ENCODE peak calls at places on chromosomes 13 and 19, in six cellular contexts. L is psoas muscle, F is fibroblast of lung, K is mucosa of gallbladder, G is progenitor cell of endocrine pancreas, J is hippocampal formation. D is an unnamed sample.

GRCh38 chr19:50654882-50655281 is 5.6 kb downstream of the C19orf81 start:
- DNase-seq in L (no peak), F (no peak), K (no peak), G (no peak), J (no peak), D (no peak)

GRCh38 chr13:101339202-101339601 is 77.1 kb downstream of the NALCN start:
- DNase-seq in L (no peak), F (no peak), K (no peak), G (no peak), J (no peak), D (no peak)

GRCh38 chr13:19658192-19658591 is 24.7 kb downstream of the MPHOSPH8 start:
- DNase-seq in L (no peak), F (no peak), K (no peak), G (no peak), J (no peak), D (no peak)

GRCh38 chr19:38817081-38817480 is 4.3 kb upstream of the LGALS4 start:
- DNase-seq in L (no peak), F (no peak), K (no peak), G (no peak), J (no peak), D (no peak)

GRCh38 chr19:42024622-42025111 is 30.6 kb upstream of the ATP1A3 start:
- DNase-seq in L (peak; percentile 29), F (peak; percentile 57), K (peak; percentile 67), G (no peak), J (no peak), D (no peak)

GRCh38 chr13:51122868-51123267 is 11.8 kb upstream of the C13orf42 start:
- DNase-seq in L (no peak), F (no peak), K (no peak), G (no peak), J (no peak), D (no peak)

GRCh38 chr19:18421371-18421959 is 2.3 kb downstream of the SSBP4 start:
- DNase-seq in L (no peak), F (no peak), K (no peak), G (peak; percentile 9), J (no peak), D (no peak)

GRCh38 chr13:45718063-45718462 is 15.9 kb downstream of the CBY2 start:
- DNase-seq in L (no peak), F (peak; percentile 32), K (no peak), G (no peak), J (peak; percentile 0), D (no peak)

GRCh38 chr19:55158848-55159793 is 1.6 kb upstream of the TNNI3 start:
- DNase-seq in L (peak; percentile 45), F (peak; percentile 64), K (no peak), G (no peak), J (no peak), D (no peak)

GRCh38 chr13:62085337-62085736 is 669.7 kb upstream of the PCDH20 start:
- DNase-seq in L (no peak), F (no peak), K (no peak), G (no peak), J (no peak), D (no peak)

GRCh38 chr13:94419304-94419943 is 60.1 kb downstream of the DCT start:
- DNase-seq in L (no peak), F (peak; percentile 83), K (no peak), G (no peak), J (no peak), D (no peak)

GRCh38 chr13:98576963-98577822 is at the start of gene STK24:
- DNase-seq in L (peak; percentile 82), F (peak; percentile 84), K (peak; percentile 66), G (peak; percentile 68), J (peak; percentile 53), D (peak; percentile 73)

GRCh38 chr13:101916758-101917474 is 464.4 kb downstream of the ITGBL1 start:
- DNase-seq in L (no peak), F (no peak), K (no peak), G (no peak), J (no peak), D (no peak)

GRCh38 chr13:110319774-110320509 is 12.9 kb downstream of the COL4A2 start:
- DNase-seq in L (no peak), F (peak; percentile 43), K (no peak), G (no peak), J (no peak), D (no peak)

GRCh38 chr13:64347662-64348061 is 2882.5 kb downstream of the PCDH9 start:
- DNase-seq in L (no peak), F (peak; percentile 38), K (no peak), G (no peak), J (no peak), D (no peak)

GRCh38 chr13:27425151-27425917 is 915 bp downstream of the GTF3A start:
- DNase-seq in L (no peak), F (no peak), K (no peak), G (no peak), J (no peak), D (no peak)

GRCh38 chr13:88802886-88803285 is 1131.7 kb downstream of the SLITRK5 start:
- DNase-seq in L (no peak), F (peak; percentile 12), K (no peak), G (no peak), J (no peak), D (no peak)

GRCh38 chr13:113857531-113858195 is 6.2 kb downstream of the GAS6 start:
- DNase-seq in L (no peak), F (no peak), K (no peak), G (no peak), J (no peak), D (no peak)

GRCh38 chr13:50552424-50552966 is 291.0 kb downstream of the DLEU7 start:
- DNase-seq in L (no peak), F (peak; percentile 29), K (no peak), G (no peak), J (no peak), D (no peak)

GRCh38 chr19:42528354-42529247 is at the start of gene CEACAM1:
- DNase-seq in L (peak; percentile 17), F (no peak), K (peak; percentile 69), G (no peak), J (no peak), D (no peak)

GRCh38 chr13:28611654-28612131 is 47.2 kb upstream of the POMP start:
- DNase-seq in L (no peak), F (no peak), K (no peak), G (no peak), J (peak; percentile 23), D (no peak)

GRCh38 chr19:48490980-48491792 is 20.4 kb downstream of the LMTK3 start:
- DNase-seq in L (no peak), F (no peak), K (no peak), G (no peak), J (no peak), D (no peak)

GRCh38 chr19:52946322-52947310 is 16.1 kb downstream of the ZNF816 start:
- DNase-seq in L (peak; percentile 64), F (no peak), K (peak; percentile 86), G (peak; percentile 44), J (no peak), D (no peak)

GRCh38 chr13:39490136-39490535 is 112.9 kb downstream of the LHFPL6 start:
- DNase-seq in L (no peak), F (no peak), K (no peak), G (no peak), J (no peak), D (no peak)

GRCh38 chr19:1847684-1848398 is 442 bp downstream of the REXO1 start:
- DNase-seq in L (peak; percentile 40), F (peak; percentile 37), K (no peak), G (no peak), J (no peak), D (no peak)

GRCh38 chr13:95676100-95676774 is 702 bp upstream of the DNAJC3 start:
- DNase-seq in L (no peak), F (peak; percentile 27), K (no peak), G (no peak), J (peak; percentile 39), D (no peak)

GRCh38 chr19:32997716-32998355 is 25.8 kb downstream of the FAAP24 start:
- DNase-seq in L (no peak), F (no peak), K (no peak), G (no peak), J (no peak), D (no peak)

GRCh38 chr13:47650221-47650620 is 350.9 kb downstream of the SUCLA2 start:
- DNase-seq in L (no peak), F (no peak), K (no peak), G (no peak), J (no peak), D (no peak)

GRCh38 chr13:22227895-22228294 is 557.0 kb downstream of the FGF9 start:
- DNase-seq in L (no peak), F (no peak), K (no peak), G (no peak), J (no peak), D (no peak)

GRCh38 chr13:60654405-60654804 is 257.4 kb downstream of the TDRD3 start:
- DNase-seq in L (no peak), F (peak; percentile 3), K (no peak), G (no peak), J (peak; percentile 32), D (no peak)

GRCh38 chr19:23304238-23304637 is 54.0 kb upstream of the ZNF724 start:
- DNase-seq in L (no peak), F (no peak), K (no peak), G (no peak), J (no peak), D (no peak)

GRCh38 chr13:36912369-36912768 is 7.7 kb downstream of the SMAD9 start:
- DNase-seq in L (no peak), F (no peak), K (no peak), G (no peak), J (no peak), D (no peak)

GRCh38 chr13:50677687-50678463 is 165.6 kb downstream of the DLEU7 start:
- DNase-seq in L (no peak), F (no peak), K (no peak), G (no peak), J (peak; percentile 85), D (peak; percentile 92)

GRCh38 chr13:88068975-88069374 is 397.8 kb downstream of the SLITRK5 start:
- DNase-seq in L (no peak), F (no peak), K (no peak), G (no peak), J (no peak), D (no peak)

GRCh38 chr19:38362076-38362945 is 12.1 kb upstream of the PSMD8 start:
- DNase-seq in L (peak; percentile 83), F (peak; percentile 30), K (peak; percentile 70), G (peak; percentile 75), J (no peak), D (no peak)

GRCh38 chr13:43963726-43964125 is 84.0 kb downstream of the LACC1 start:
- DNase-seq in L (no peak), F (no peak), K (no peak), G (no peak), J (no peak), D (no peak)

GRCh38 chr19:44643605-44644390 is at the start of gene PVR:
- DNase-seq in L (peak; percentile 80), F (peak; percentile 65), K (peak; percentile 51), G (peak; percentile 40), J (peak; percentile 43), D (peak; percentile 56)

GRCh38 chr13:35474551-35474950 is 1.9 kb downstream of the MAB21L1 start:
- DNase-seq in L (no peak), F (peak; percentile 15), K (no peak), G (no peak), J (no peak), D (no peak)

GRCh38 chr13:78657699-78658629 is 991 bp downstream of the OBI1 start:
- DNase-seq in L (no peak), F (peak; percentile 32), K (no peak), G (no peak), J (no peak), D (peak; percentile 4)

D was measured in putamen.